ENCODE peak calls at places on chromosomes 12 and 14, in six cellular contexts. W is posterior vena cava; O is fibroblast of lung; L is RWPE1; H is fibroblast of the conjunctiva; Z is stimulated activated CD4-positive, alpha-beta T cell treated with anti-CD3 and anti-CD28 coated beads, TNF-alpha, amount 100 ng/mL, for 4 hours. P is an unnamed sample.

GRCh38 chr12:111028830-111029229 is 108.5 kb upstream of the MYL2 start:
- DNase-seq in O (no peak), H (no peak), W (no peak), Z (no peak), L (no peak), P (no peak)

GRCh38 chr12:124082676-124083075 is 109.7 kb downstream of the ZNF664 start:
- DNase-seq in W (peak), H (no peak), O (no peak), Z (no peak), L (no peak), P (no peak)

GRCh38 chr14:100035700-100036099 is 29.5 kb upstream of the EVL start:
- DNase-seq in O (no peak), L (no peak), W (no peak), H (no peak), Z (no peak), P (no peak)

GRCh38 chr12:122028601-122029560 is 7.2 kb downstream of the BCL7A start:
- DNase-seq in L (no peak), Z (no peak), H (no peak), O (no peak), W (no peak), P (no peak)

GRCh38 chr12:116640320-116640719 is 81.1 kb downstream of the MAP1LC3B2 start:
- DNase-seq in H (no peak), O (no peak), Z (no peak), W (no peak), L (no peak), P (no peak)

GRCh38 chr12:77054856-77055255 is 10.5 kb downstream of the E2F7 start:
- DNase-seq in L (no peak), O (no peak), H (no peak), Z (no peak), W (no peak), P (no peak)

GRCh38 chr14:92254786-92255185 is 68.2 kb upstream of the SLC24A4 start:
- DNase-seq in L (no peak), Z (no peak), W (peak), O (peak), H (no peak), P (no peak)

GRCh38 chr12:112524676-112525425 is 106.1 kb downstream of the PTPN11 start:
- DNase-seq in L (peak), H (peak), O (peak), W (no peak), Z (no peak), P (no peak)

GRCh38 chr12:115109863-115110262 is 425.9 kb upstream of the TBX3 start:
- DNase-seq in L (no peak), Z (no peak), W (no peak), O (no peak), H (no peak), P (no peak)

GRCh38 chr14:30129795-30130194 is 202.1 kb upstream of the PRKD1 start:
- DNase-seq in O (peak), L (no peak), W (no peak), H (no peak), Z (no peak), P (no peak)

GRCh38 chr14:104048758-104049496 is 36.6 kb upstream of the ASPG start:
- DNase-seq in O (peak), H (peak), L (peak), W (no peak), Z (no peak), P (no peak)

GRCh38 chr12:123269395-123269892 is 2.2 kb downstream of the CDK2AP1 start:
- DNase-seq in O (peak), W (peak), Z (no peak), H (peak), L (no peak), P (peak)

GRCh38 chr14:52314521-52315354 is 626 bp downstream of the PTGER2 start:
- DNase-seq in L (peak), Z (no peak), W (peak), O (peak), H (no peak), P (no peak)

GRCh38 chr12:60290532-60290931 is 694.7 kb downstream of the SLC16A7 start:
- DNase-seq in O (no peak), H (no peak), Z (no peak), L (no peak), W (no peak), P (no peak)

GRCh38 chr12:68131867-68132414 is 27.6 kb downstream of the IFNG start:
- DNase-seq in H (no peak), O (no peak), L (no peak), W (no peak), Z (no peak), P (no peak)

GRCh38 chr14:97138801-97139200 is 341.6 kb downstream of the VRK1 start:
- DNase-seq in L (no peak), Z (no peak), W (no peak), O (no peak), H (no peak), P (no peak)

GRCh38 chr12:13982010-13982409 is 608 bp upstream of the GRIN2B start:
- DNase-seq in Z (no peak), O (no peak), H (no peak), W (no peak), L (no peak), P (no peak)

GRCh38 chr14:76051717-76052459 is 66.3 kb downstream of the IFT43 start:
- DNase-seq in W (no peak), H (no peak), O (no peak), Z (no peak), L (no peak), P (no peak)

GRCh38 chr12:10186299-10186698 is 7.5 kb downstream of the TMEM52B start:
- DNase-seq in Z (no peak), H (no peak), W (peak), L (no peak), O (no peak), P (no peak)

GRCh38 chr12:45122776-45123380 is 72.0 kb upstream of the DBX2 start:
- DNase-seq in Z (no peak), O (peak), L (peak), W (no peak), H (peak), P (no peak)